ENCODE peak calls at places on chromosomes 1 and 21, in nine cellular contexts. One of them, this sample, is unnamed. For H3K27me3, the result is how much of the 10 kb centered on the place peaks cover.

GRCh38 chr1:22794691-22795090 is 84.1 kb downstream of the EPHB2 start:
- DNase-seq in GM23338: no peak
- DNase-seq in H9: no peak
- DNase-seq in cardiac muscle cell: no peak
- DNase-seq in uterus: no peak
- DNase-seq in right cardiac atrium: peak
- DNase-seq in neuronal stem cell: no peak
- DNase-seq in BJ: no peak
- DNase-seq in prostate gland: no peak
- DNase-seq in this sample: peak

GRCh38 chr1:31054349-31054748 is 11.2 kb downstream of the PUM1 start:
- DNase-seq in GM23338: no peak
- DNase-seq in H9: no peak
- DNase-seq in cardiac muscle cell: no peak
- DNase-seq in uterus: no peak
- DNase-seq in right cardiac atrium: no peak
- DNase-seq in neuronal stem cell: no peak
- DNase-seq in BJ: no peak
- DNase-seq in prostate gland: no peak
- DNase-seq in this sample: no peak

GRCh38 chr1:171434717-171435346 is 50.5 kb upstream of the PRRC2C start:
- DNase-seq in GM23338: no peak
- DNase-seq in H9: no peak
- DNase-seq in cardiac muscle cell: no peak
- DNase-seq in uterus: peak
- DNase-seq in right cardiac atrium: peak
- DNase-seq in neuronal stem cell: no peak
- DNase-seq in BJ: peak
- DNase-seq in prostate gland: no peak
- DNase-seq in this sample: peak

GRCh38 chr1:211902624-211903291 is 72.2 kb upstream of the LPGAT1 start:
- DNase-seq in GM23338: no peak
- DNase-seq in H9: no peak
- DNase-seq in cardiac muscle cell: no peak
- DNase-seq in uterus: no peak
- DNase-seq in right cardiac atrium: no peak
- DNase-seq in neuronal stem cell: no peak
- DNase-seq in BJ: no peak
- DNase-seq in prostate gland: no peak
- DNase-seq in this sample: no peak

GRCh38 chr1:6220236-6220635 is 14.3 kb downstream of the RNF207 start:
- DNase-seq in GM23338: no peak
- DNase-seq in H9: no peak
- DNase-seq in cardiac muscle cell: no peak
- DNase-seq in uterus: no peak
- DNase-seq in right cardiac atrium: no peak
- DNase-seq in neuronal stem cell: no peak
- DNase-seq in BJ: no peak
- DNase-seq in prostate gland: no peak
- DNase-seq in this sample: no peak

GRCh38 chr1:14549897-14550635 is 48.4 kb upstream of the KAZN start:
- DNase-seq in GM23338: peak
- DNase-seq in H9: no peak
- DNase-seq in cardiac muscle cell: no peak
- DNase-seq in uterus: no peak
- DNase-seq in right cardiac atrium: no peak
- DNase-seq in neuronal stem cell: no peak
- DNase-seq in BJ: no peak
- DNase-seq in prostate gland: no peak
- DNase-seq in this sample: no peak

GRCh38 chr21:34889287-34889536 is 159.9 kb downstream of the RUNX1 start:
- DNase-seq in GM23338: peak
- DNase-seq in H9: peak
- DNase-seq in cardiac muscle cell: peak
- DNase-seq in uterus: peak
- DNase-seq in right cardiac atrium: peak
- DNase-seq in neuronal stem cell: no peak
- DNase-seq in BJ: no peak
- DNase-seq in prostate gland: peak
- DNase-seq in this sample: peak

GRCh38 chr1:223726380-223727001 is 14.2 kb downstream of the CAPN2 start:
- DNase-seq in GM23338: peak
- DNase-seq in H9: peak
- DNase-seq in cardiac muscle cell: no peak
- DNase-seq in uterus: peak
- DNase-seq in right cardiac atrium: peak
- DNase-seq in neuronal stem cell: no peak
- DNase-seq in BJ: peak
- DNase-seq in prostate gland: no peak
- DNase-seq in this sample: peak

GRCh38 chr1:209387969-209388329 is 195.6 kb upstream of the CAMK1G start:
- DNase-seq in GM23338: no peak
- DNase-seq in H9: no peak
- DNase-seq in cardiac muscle cell: no peak
- DNase-seq in uterus: no peak
- DNase-seq in right cardiac atrium: no peak
- DNase-seq in neuronal stem cell: no peak
- DNase-seq in BJ: no peak
- DNase-seq in prostate gland: no peak
- DNase-seq in this sample: no peak

GRCh38 chr1:225458222-225458631 is 30.4 kb upstream of the LBR start:
- DNase-seq in GM23338: no peak
- DNase-seq in H9: no peak
- DNase-seq in cardiac muscle cell: no peak
- DNase-seq in uterus: no peak
- DNase-seq in right cardiac atrium: no peak
- DNase-seq in neuronal stem cell: no peak
- DNase-seq in BJ: no peak
- DNase-seq in prostate gland: no peak
- DNase-seq in this sample: no peak

GRCh38 chr1:225461533-225462428 is 33.9 kb upstream of the LBR start:
- DNase-seq in GM23338: no peak
- DNase-seq in H9: no peak
- DNase-seq in cardiac muscle cell: no peak
- DNase-seq in uterus: peak
- DNase-seq in right cardiac atrium: no peak
- DNase-seq in neuronal stem cell: no peak
- DNase-seq in BJ: no peak
- DNase-seq in prostate gland: no peak
- DNase-seq in this sample: no peak

GRCh38 chr1:225460737-225461532 is 33.1 kb upstream of the LBR start:
- DNase-seq in GM23338: no peak
- DNase-seq in H9: no peak
- DNase-seq in cardiac muscle cell: no peak
- DNase-seq in uterus: no peak
- DNase-seq in right cardiac atrium: no peak
- DNase-seq in neuronal stem cell: no peak
- DNase-seq in BJ: no peak
- DNase-seq in prostate gland: no peak
- DNase-seq in this sample: no peak

GRCh38 chr1:225462429-225462713 is 34.5 kb upstream of the LBR start:
- DNase-seq in GM23338: no peak
- DNase-seq in H9: no peak
- DNase-seq in cardiac muscle cell: no peak
- DNase-seq in uterus: no peak
- DNase-seq in right cardiac atrium: no peak
- DNase-seq in neuronal stem cell: no peak
- DNase-seq in BJ: no peak
- DNase-seq in prostate gland: no peak
- DNase-seq in this sample: no peak

DNA sequence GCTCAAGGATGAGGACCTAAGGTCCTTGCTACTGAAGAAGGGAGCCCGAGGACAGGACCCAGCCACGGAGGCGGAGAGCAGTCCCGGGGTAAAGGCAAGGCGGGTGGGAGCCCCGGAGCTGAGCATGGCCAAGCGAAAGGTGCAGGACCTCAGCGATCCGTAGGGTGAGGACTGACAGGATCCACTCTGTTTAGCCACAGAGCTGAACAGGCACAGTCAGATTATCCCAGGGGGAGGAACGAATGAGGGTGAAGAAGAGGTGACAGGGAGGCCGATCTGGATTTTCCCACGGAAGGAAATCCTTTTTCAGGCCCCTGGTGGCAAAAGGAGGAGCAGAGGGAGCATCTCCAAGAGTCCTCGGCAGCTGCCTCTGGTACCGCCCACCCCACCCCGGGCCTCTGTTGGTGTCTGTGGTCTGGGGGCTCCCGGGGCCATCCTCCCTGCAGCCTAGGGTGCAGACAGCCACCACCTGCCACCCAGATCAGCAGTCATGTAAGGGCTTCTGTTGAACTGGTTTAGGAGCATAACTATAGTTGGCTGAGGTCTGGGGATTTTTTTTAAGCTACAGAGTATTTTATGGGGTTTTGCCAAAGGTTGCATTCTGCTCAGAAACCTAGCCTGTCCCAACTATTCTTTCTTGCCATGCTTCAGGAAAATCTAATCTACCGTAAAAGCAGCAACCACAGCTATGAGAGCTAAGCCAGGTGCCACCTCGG is 32.3 kb upstream of the LBR start:
- DNase-seq in GM23338: peak
- DNase-seq in H9: no peak
- DNase-seq in cardiac muscle cell: no peak
- DNase-seq in uterus: no peak
- DNase-seq in right cardiac atrium: no peak
- DNase-seq in neuronal stem cell: no peak
- DNase-seq in BJ: no peak
- DNase-seq in prostate gland: no peak
- DNase-seq in this sample: no peak
- H3K27me3 ChIP-seq in GM23338: under half
- H3K27me3 ChIP-seq in H9: under half
- H3K27me3 ChIP-seq in cardiac muscle cell: under half
- H3K27me3 ChIP-seq in uterus: under half
- H3K27me3 ChIP-seq in right cardiac atrium: under half
- H3K27me3 ChIP-seq in neuronal stem cell: under half
- H3K27me3 ChIP-seq in BJ: under half
- H3K27me3 ChIP-seq in prostate gland: under half
- H3K27me3 ChIP-seq in this sample: under half

GRCh38 chr1:84013708-84014107 is 14.8 kb upstream of the TTLL7 start:
- DNase-seq in GM23338: no peak
- DNase-seq in H9: no peak
- DNase-seq in cardiac muscle cell: no peak
- DNase-seq in uterus: no peak
- DNase-seq in right cardiac atrium: no peak
- DNase-seq in neuronal stem cell: no peak
- DNase-seq in BJ: no peak
- DNase-seq in prostate gland: no peak
- DNase-seq in this sample: no peak

GRCh38 chr1:84020151-84020550 is 21.2 kb upstream of the TTLL7 start:
- DNase-seq in GM23338: no peak
- DNase-seq in H9: no peak
- DNase-seq in cardiac muscle cell: peak
- DNase-seq in uterus: no peak
- DNase-seq in right cardiac atrium: no peak
- DNase-seq in neuronal stem cell: no peak
- DNase-seq in BJ: no peak
- DNase-seq in prostate gland: peak
- DNase-seq in this sample: no peak

GRCh38 chr1:84021822-84022221 is 22.9 kb upstream of the TTLL7 start:
- DNase-seq in GM23338: no peak
- DNase-seq in H9: no peak
- DNase-seq in cardiac muscle cell: no peak
- DNase-seq in uterus: no peak
- DNase-seq in right cardiac atrium: no peak
- DNase-seq in neuronal stem cell: no peak
- DNase-seq in BJ: no peak
- DNase-seq in prostate gland: no peak
- DNase-seq in this sample: no peak

DNA sequence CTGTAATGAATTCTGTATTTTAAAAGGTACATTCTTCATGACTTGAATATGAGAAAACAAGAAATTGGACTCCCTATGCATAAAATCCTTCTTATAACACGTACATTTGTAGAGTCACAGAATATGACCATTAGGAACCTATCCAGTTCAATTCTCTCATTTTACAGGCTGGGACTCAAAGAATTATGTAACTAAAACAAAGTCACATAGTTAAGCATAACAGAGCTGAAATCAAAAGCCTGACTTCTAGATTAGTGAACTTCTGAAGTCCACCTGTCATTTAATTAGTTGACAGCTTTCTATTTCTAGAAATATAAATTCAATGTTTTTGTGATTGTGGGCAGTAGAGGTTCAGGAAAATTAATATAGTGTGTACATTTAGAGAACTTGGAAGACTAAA is 20.3 kb upstream of the TTLL7 start:
- DNase-seq in GM23338: no peak
- DNase-seq in H9: no peak
- DNase-seq in cardiac muscle cell: no peak
- DNase-seq in uterus: no peak
- DNase-seq in right cardiac atrium: no peak
- DNase-seq in neuronal stem cell: no peak
- DNase-seq in BJ: no peak
- DNase-seq in prostate gland: no peak
- DNase-seq in this sample: no peak
- H3K27me3 ChIP-seq in GM23338: under half
- H3K27me3 ChIP-seq in H9: under half
- H3K27me3 ChIP-seq in cardiac muscle cell: under half
- H3K27me3 ChIP-seq in uterus: under half
- H3K27me3 ChIP-seq in right cardiac atrium: under half
- H3K27me3 ChIP-seq in neuronal stem cell: under half
- H3K27me3 ChIP-seq in BJ: under half
- H3K27me3 ChIP-seq in prostate gland: under half
- H3K27me3 ChIP-seq in this sample: under half

DNA sequence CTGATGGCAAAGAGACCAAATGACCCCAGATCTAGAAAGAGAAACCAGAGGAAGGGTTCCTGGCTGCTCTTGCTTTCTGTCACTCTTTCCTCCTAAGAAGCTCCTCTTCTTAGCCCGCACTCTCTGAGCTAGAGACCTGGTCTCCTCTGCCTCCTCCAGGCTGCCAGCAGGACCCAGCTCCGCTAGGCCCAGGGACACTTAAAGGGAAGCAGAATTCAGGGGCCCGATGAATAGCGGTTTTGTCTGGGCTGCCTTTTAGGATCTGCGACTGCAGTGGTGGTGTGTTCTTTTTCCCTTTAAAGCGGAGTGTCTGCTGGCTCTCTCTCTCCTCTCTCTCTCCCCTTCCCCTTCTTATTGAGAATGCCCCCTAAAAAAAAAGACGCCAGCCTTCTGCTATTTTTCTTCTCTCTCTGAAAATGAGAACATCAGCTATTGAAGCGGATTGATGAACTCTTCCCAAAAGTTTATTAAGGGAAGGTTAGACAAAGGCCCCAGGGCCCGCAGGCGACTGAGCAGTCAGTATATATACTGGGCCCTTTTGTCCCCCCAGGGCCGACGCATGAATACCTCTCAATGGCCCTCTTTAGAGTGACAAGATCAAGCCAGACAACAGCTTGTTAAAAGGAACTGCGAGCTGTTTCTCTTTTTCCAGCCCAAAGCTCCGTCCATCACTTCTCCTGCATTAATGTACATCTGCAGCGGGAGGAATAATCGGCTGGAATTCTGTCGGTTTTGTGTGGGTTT is 27.0 kb downstream of the PAX7 start:
- DNase-seq in GM23338: peak
- DNase-seq in H9: no peak
- DNase-seq in cardiac muscle cell: no peak
- DNase-seq in uterus: no peak
- DNase-seq in right cardiac atrium: no peak
- DNase-seq in neuronal stem cell: no peak
- DNase-seq in BJ: no peak
- DNase-seq in prostate gland: no peak
- DNase-seq in this sample: no peak
- H3K27me3 ChIP-seq in GM23338: half or more
- H3K27me3 ChIP-seq in H9: under half
- H3K27me3 ChIP-seq in cardiac muscle cell: half or more
- H3K27me3 ChIP-seq in uterus: under half
- H3K27me3 ChIP-seq in right cardiac atrium: under half
- H3K27me3 ChIP-seq in neuronal stem cell: under half
- H3K27me3 ChIP-seq in BJ: under half
- H3K27me3 ChIP-seq in prostate gland: under half
- H3K27me3 ChIP-seq in this sample: half or more

GRCh38 chr1:48571303-48571987 is 99.4 kb upstream of the SPATA6 start:
- DNase-seq in GM23338: no peak
- DNase-seq in H9: no peak
- DNase-seq in cardiac muscle cell: no peak
- DNase-seq in uterus: no peak
- DNase-seq in right cardiac atrium: peak
- DNase-seq in neuronal stem cell: no peak
- DNase-seq in BJ: no peak
- DNase-seq in prostate gland: no peak
- DNase-seq in this sample: no peak
- H3K27me3 ChIP-seq in GM23338: under half
- H3K27me3 ChIP-seq in H9: under half
- H3K27me3 ChIP-seq in cardiac muscle cell: under half
- H3K27me3 ChIP-seq in uterus: under half
- H3K27me3 ChIP-seq in right cardiac atrium: under half
- H3K27me3 ChIP-seq in neuronal stem cell: under half
- H3K27me3 ChIP-seq in BJ: under half
- H3K27me3 ChIP-seq in prostate gland: under half
- H3K27me3 ChIP-seq in this sample: under half